ENCODE peak calls at places on chromosomes 6 and 20, in seven cellular contexts. One of them, this sample, is unnamed.

GRCh38 chr20:10508060-10508459 is 73.0 kb downstream of the SLX4IP start:
- DNase-seq in left colon: no peak
- DNase-seq in LNCaP clone FGC: peak
- DNase-seq in NCI-H1417 treated with DMSO at 0.1 percent for 48 hours: no peak
- DNase-seq in pancreas: peak
- DNase-seq in effector memory CD4-positive, alpha-beta T cell: no peak
- DNase-seq in natural killer cell: no peak
- DNase-seq in this sample: no peak

GRCh38 chr20:55746723-55747122 is 258.6 kb downstream of the CBLN4 start:
- DNase-seq in left colon: no peak
- DNase-seq in LNCaP clone FGC: no peak
- DNase-seq in NCI-H1417 treated with DMSO at 0.1 percent for 48 hours: no peak
- DNase-seq in pancreas: no peak
- DNase-seq in effector memory CD4-positive, alpha-beta T cell: no peak
- DNase-seq in natural killer cell: no peak
- DNase-seq in this sample: no peak

GRCh38 chr6:148524509-148524908 is 181.9 kb downstream of the SASH1 start:
- DNase-seq in left colon: no peak
- DNase-seq in LNCaP clone FGC: no peak
- DNase-seq in NCI-H1417 treated with DMSO at 0.1 percent for 48 hours: no peak
- DNase-seq in pancreas: no peak
- DNase-seq in effector memory CD4-positive, alpha-beta T cell: no peak
- DNase-seq in natural killer cell: no peak
- DNase-seq in this sample: no peak

GRCh38 chr6:10692965-10693538 is 1.4 kb downstream of the C6orf52 start:
- DNase-seq in left colon: no peak
- DNase-seq in LNCaP clone FGC: no peak
- DNase-seq in NCI-H1417 treated with DMSO at 0.1 percent for 48 hours: no peak
- DNase-seq in pancreas: no peak
- DNase-seq in effector memory CD4-positive, alpha-beta T cell: no peak
- DNase-seq in natural killer cell: no peak
- DNase-seq in this sample: no peak

GRCh38 chr6:152112503-152113261 is 305.2 kb downstream of the ESR1 start:
- DNase-seq in left colon: no peak
- DNase-seq in LNCaP clone FGC: no peak
- DNase-seq in NCI-H1417 treated with DMSO at 0.1 percent for 48 hours: no peak
- DNase-seq in pancreas: peak
- DNase-seq in effector memory CD4-positive, alpha-beta T cell: no peak
- DNase-seq in natural killer cell: no peak
- DNase-seq in this sample: no peak

GRCh38 chr6:36514554-36515456 is 32.5 kb downstream of the STK38 start:
- DNase-seq in left colon: peak
- DNase-seq in LNCaP clone FGC: no peak
- DNase-seq in NCI-H1417 treated with DMSO at 0.1 percent for 48 hours: no peak
- DNase-seq in pancreas: no peak
- DNase-seq in effector memory CD4-positive, alpha-beta T cell: no peak
- DNase-seq in natural killer cell: peak
- DNase-seq in this sample: no peak

GRCh38 chr20:46022411-46023147 is 6.4 kb upstream of the SLC12A5 start:
- DNase-seq in left colon: no peak
- DNase-seq in LNCaP clone FGC: no peak
- DNase-seq in NCI-H1417 treated with DMSO at 0.1 percent for 48 hours: no peak
- DNase-seq in pancreas: peak
- DNase-seq in effector memory CD4-positive, alpha-beta T cell: peak
- DNase-seq in natural killer cell: peak
- DNase-seq in this sample: peak

GRCh38 chr20:4684837-4685413 is 36.8 kb upstream of the PRND start:
- DNase-seq in left colon: peak
- DNase-seq in LNCaP clone FGC: no peak
- DNase-seq in NCI-H1417 treated with DMSO at 0.1 percent for 48 hours: no peak
- DNase-seq in pancreas: no peak
- DNase-seq in effector memory CD4-positive, alpha-beta T cell: no peak
- DNase-seq in natural killer cell: no peak
- DNase-seq in this sample: no peak

GRCh38 chr20:62602550-62602949 is 39.8 kb upstream of the SLCO4A1 start:
- DNase-seq in left colon: no peak
- DNase-seq in LNCaP clone FGC: no peak
- DNase-seq in NCI-H1417 treated with DMSO at 0.1 percent for 48 hours: no peak
- DNase-seq in pancreas: peak
- DNase-seq in effector memory CD4-positive, alpha-beta T cell: no peak
- DNase-seq in natural killer cell: no peak
- DNase-seq in this sample: no peak